ENCODE peak calls at places on chromosomes 2 and 18, in eight cellular contexts. One of them, this sample, is unnamed.

GRCh38 chr2:26613241-26614204 is 27.6 kb downstream of the CIB4 start:
- DNase-seq in neural progenitor cell: peak; percentile 73
- DNase-seq in kidney: no peak
- DNase-seq in tibial artery: no peak
- DNase-seq in heart left ventricle: no peak
- DNase-seq in left ventricle myocardium inferior: peak; percentile 36
- DNase-seq in cardiac muscle cell: peak; percentile 28
- DNase-seq in uterus: no peak
- DNase-seq in this sample: no peak

GRCh38 chr2:242010567-242011513 is 141.3 kb downstream of the RTP5 start:
- DNase-seq in neural progenitor cell: no peak
- DNase-seq in kidney: no peak
- DNase-seq in tibial artery: no peak
- DNase-seq in heart left ventricle: no peak
- DNase-seq in left ventricle myocardium inferior: no peak
- DNase-seq in cardiac muscle cell: no peak
- DNase-seq in uterus: no peak
- DNase-seq in this sample: no peak

GRCh38 chr2:28539095-28539494 is 43.2 kb downstream of the PLB1 start:
- DNase-seq in neural progenitor cell: no peak
- DNase-seq in kidney: no peak
- DNase-seq in tibial artery: no peak
- DNase-seq in heart left ventricle: peak; percentile 46
- DNase-seq in left ventricle myocardium inferior: no peak
- DNase-seq in cardiac muscle cell: no peak
- DNase-seq in uterus: no peak
- DNase-seq in this sample: no peak

GRCh38 chr2:189366349-189366748 is 74.9 kb upstream of the WDR75 start:
- DNase-seq in neural progenitor cell: no peak
- DNase-seq in kidney: no peak
- DNase-seq in tibial artery: no peak
- DNase-seq in heart left ventricle: no peak
- DNase-seq in left ventricle myocardium inferior: no peak
- DNase-seq in cardiac muscle cell: no peak
- DNase-seq in uterus: no peak
- DNase-seq in this sample: no peak

GRCh38 chr2:54573532-54573915 is 117.4 kb downstream of the SPTBN1 start:
- DNase-seq in neural progenitor cell: no peak
- DNase-seq in kidney: no peak
- DNase-seq in tibial artery: no peak
- DNase-seq in heart left ventricle: no peak
- DNase-seq in left ventricle myocardium inferior: no peak
- DNase-seq in cardiac muscle cell: no peak
- DNase-seq in uterus: no peak
- DNase-seq in this sample: no peak

GRCh38 chr2:67159929-67160328 is 237.2 kb upstream of the ETAA1 start:
- DNase-seq in neural progenitor cell: no peak
- DNase-seq in kidney: no peak
- DNase-seq in tibial artery: no peak
- DNase-seq in heart left ventricle: no peak
- DNase-seq in left ventricle myocardium inferior: no peak
- DNase-seq in cardiac muscle cell: no peak
- DNase-seq in uterus: no peak
- DNase-seq in this sample: no peak

GRCh38 chr2:118046628-118047210 is 32.8 kb upstream of the CCDC93 start:
- DNase-seq in neural progenitor cell: peak; percentile 43
- DNase-seq in kidney: no peak
- DNase-seq in tibial artery: no peak
- DNase-seq in heart left ventricle: no peak
- DNase-seq in left ventricle myocardium inferior: no peak
- DNase-seq in cardiac muscle cell: peak; percentile 52
- DNase-seq in uterus: no peak
- DNase-seq in this sample: no peak

GRCh38 chr2:227339098-227339599 is 14.1 kb downstream of the MFF start:
- DNase-seq in neural progenitor cell: no peak
- DNase-seq in kidney: no peak
- DNase-seq in tibial artery: no peak
- DNase-seq in heart left ventricle: no peak
- DNase-seq in left ventricle myocardium inferior: no peak
- DNase-seq in cardiac muscle cell: no peak
- DNase-seq in uterus: no peak
- DNase-seq in this sample: peak; percentile 12

GRCh38 chr2:186518945-186519344 is 32.9 kb downstream of the ZC3H15 start:
- DNase-seq in neural progenitor cell: no peak
- DNase-seq in kidney: no peak
- DNase-seq in tibial artery: no peak
- DNase-seq in heart left ventricle: no peak
- DNase-seq in left ventricle myocardium inferior: no peak
- DNase-seq in cardiac muscle cell: no peak
- DNase-seq in uterus: no peak
- DNase-seq in this sample: no peak

GRCh38 chr18:12890500-12890899 is 6.5 kb upstream of the PTPN2 start:
- DNase-seq in neural progenitor cell: no peak
- DNase-seq in kidney: no peak
- DNase-seq in tibial artery: no peak
- DNase-seq in heart left ventricle: no peak
- DNase-seq in left ventricle myocardium inferior: no peak
- DNase-seq in cardiac muscle cell: no peak
- DNase-seq in uterus: no peak
- DNase-seq in this sample: peak; percentile 46
- TF ChIP-seq CTCF in neural progenitor cell: no peak
- TF ChIP-seq CTCF in kidney: peak; percentile 7
- TF ChIP-seq CTCF in tibial artery: no peak
- TF ChIP-seq CTCF in heart left ventricle: no peak
- TF ChIP-seq CTCF in left ventricle myocardium inferior: no peak
- TF ChIP-seq CTCF in cardiac muscle cell: peak; percentile 33
- TF ChIP-seq CTCF in uterus: no peak
- TF ChIP-seq CTCF in this sample: peak; percentile 57

GRCh38 chr18:59904051-59904601 is 4.3 kb downstream of the PMAIP1 start:
- DNase-seq in neural progenitor cell: no peak
- DNase-seq in kidney: no peak
- DNase-seq in tibial artery: no peak
- DNase-seq in heart left ventricle: no peak
- DNase-seq in left ventricle myocardium inferior: no peak
- DNase-seq in cardiac muscle cell: no peak
- DNase-seq in uterus: no peak
- DNase-seq in this sample: no peak

GRCh38 chr18:59906203-59906602 is 6.4 kb downstream of the PMAIP1 start:
- DNase-seq in neural progenitor cell: no peak
- DNase-seq in kidney: no peak
- DNase-seq in tibial artery: no peak
- DNase-seq in heart left ventricle: no peak
- DNase-seq in left ventricle myocardium inferior: no peak
- DNase-seq in cardiac muscle cell: no peak
- DNase-seq in uterus: no peak
- DNase-seq in this sample: no peak

GRCh38 chr18:59907172-59907571 is 7.4 kb downstream of the PMAIP1 start:
- DNase-seq in neural progenitor cell: no peak
- DNase-seq in kidney: no peak
- DNase-seq in tibial artery: no peak
- DNase-seq in heart left ventricle: no peak
- DNase-seq in left ventricle myocardium inferior: no peak
- DNase-seq in cardiac muscle cell: no peak
- DNase-seq in uterus: no peak
- DNase-seq in this sample: no peak

GRCh38 chr18:59907660-59908059 is 7.9 kb downstream of the PMAIP1 start:
- DNase-seq in neural progenitor cell: no peak
- DNase-seq in kidney: no peak
- DNase-seq in tibial artery: no peak
- DNase-seq in heart left ventricle: no peak
- DNase-seq in left ventricle myocardium inferior: no peak
- DNase-seq in cardiac muscle cell: no peak
- DNase-seq in uterus: no peak
- DNase-seq in this sample: no peak

DNA sequence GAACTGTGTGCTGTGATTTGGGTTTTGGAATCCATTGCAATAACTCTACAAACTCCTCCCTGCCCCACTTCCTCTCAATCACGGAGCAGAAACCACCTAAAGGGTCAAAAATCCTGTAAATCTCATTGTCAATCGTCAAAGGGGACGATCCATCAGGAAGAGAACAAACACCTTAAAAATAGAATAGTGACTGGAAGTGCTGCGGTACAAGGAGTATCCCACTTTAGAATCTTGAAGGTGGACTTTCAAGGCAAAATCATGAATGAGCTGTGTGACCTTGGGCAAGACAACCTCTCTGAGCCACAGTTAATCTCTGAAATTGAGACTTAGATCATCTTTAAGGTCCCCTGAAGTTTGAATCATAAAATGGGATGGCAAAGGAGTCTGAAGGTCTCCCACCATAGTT is 5.9 kb downstream of the PMAIP1 start:
- DNase-seq in neural progenitor cell: no peak
- DNase-seq in kidney: no peak
- DNase-seq in tibial artery: no peak
- DNase-seq in heart left ventricle: no peak
- DNase-seq in left ventricle myocardium inferior: no peak
- DNase-seq in cardiac muscle cell: no peak
- DNase-seq in uterus: no peak
- DNase-seq in this sample: no peak
- H3K4me1 ChIP-seq in neural progenitor cell: peaks cover 8% of the 10 kb centered on the region
- H3K4me1 ChIP-seq in kidney: no peaks in the 10 kb centered on the region
- H3K4me1 ChIP-seq in tibial artery: peaks cover 3% of the 10 kb centered on the region
- H3K4me1 ChIP-seq in heart left ventricle: no peaks in the 10 kb centered on the region
- H3K4me1 ChIP-seq in left ventricle myocardium inferior: peaks cover 22% of the 10 kb centered on the region
- H3K4me1 ChIP-seq in cardiac muscle cell: peaks cover 7% of the 10 kb centered on the region
- H3K4me1 ChIP-seq in uterus: no peaks in the 10 kb centered on the region
- H3K4me1 ChIP-seq in this sample: no peaks in the 10 kb centered on the region

DNA sequence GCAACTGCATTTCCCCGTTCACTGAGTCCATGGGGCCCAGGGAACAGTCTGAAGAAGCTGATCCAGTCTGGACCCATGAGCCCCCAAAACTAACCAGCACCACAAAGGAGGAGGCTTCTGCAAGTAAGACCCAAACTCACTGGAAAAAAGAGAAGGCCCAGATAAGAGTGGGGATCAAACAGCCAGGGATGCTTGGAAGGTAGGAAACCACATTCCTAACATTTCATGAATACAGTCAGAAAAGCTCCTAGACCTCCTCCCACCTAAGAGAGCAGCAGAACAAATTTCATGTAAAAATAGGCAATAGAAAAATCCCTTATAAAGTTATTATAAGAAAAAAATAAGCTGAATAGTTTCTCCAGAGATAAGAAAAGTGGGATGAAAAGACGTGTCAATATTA is 30.3 kb downstream of the TUBB6 start:
- DNase-seq in neural progenitor cell: no peak
- DNase-seq in kidney: no peak
- DNase-seq in tibial artery: no peak
- DNase-seq in heart left ventricle: no peak
- DNase-seq in left ventricle myocardium inferior: no peak
- DNase-seq in cardiac muscle cell: no peak
- DNase-seq in uterus: no peak
- DNase-seq in this sample: no peak
- H3K36me3 ChIP-seq in neural progenitor cell: peaks cover 10% of the 10 kb centered on the region
- H3K36me3 ChIP-seq in kidney: peaks cover 58% of the 10 kb centered on the region
- H3K36me3 ChIP-seq in tibial artery: peaks cover 57% of the 10 kb centered on the region
- H3K36me3 ChIP-seq in heart left ventricle: peaks cover 99% of the 10 kb centered on the region
- H3K36me3 ChIP-seq in left ventricle myocardium inferior: peaks cover 92% of the 10 kb centered on the region
- H3K36me3 ChIP-seq in cardiac muscle cell: peaks cover 29% of the 10 kb centered on the region
- H3K36me3 ChIP-seq in uterus: no peaks in the 10 kb centered on the region
- H3K36me3 ChIP-seq in this sample: no peaks in the 10 kb centered on the region

DNA sequence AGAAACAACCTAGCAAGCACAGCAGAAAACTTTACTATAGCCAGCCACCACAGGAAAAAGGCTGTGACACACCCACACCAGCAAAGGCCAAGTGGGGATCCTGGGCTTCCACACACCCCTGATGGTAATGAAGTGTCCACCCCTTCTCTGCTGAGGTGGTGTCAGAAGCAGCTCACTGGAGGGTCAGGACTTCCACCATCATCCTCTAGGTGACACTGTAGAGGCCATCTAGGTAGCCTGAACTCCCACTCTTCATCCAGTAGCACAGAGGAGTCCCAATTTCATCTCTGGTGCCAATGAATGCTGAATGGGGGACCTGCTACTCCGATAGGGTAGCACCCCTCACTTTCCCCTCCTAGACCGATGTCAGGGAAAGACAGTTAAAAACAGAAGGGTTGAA is 1544.4 kb downstream of the LRP1B start:
- DNase-seq in neural progenitor cell: peak; percentile 66
- DNase-seq in kidney: no peak
- DNase-seq in tibial artery: no peak
- DNase-seq in heart left ventricle: no peak
- DNase-seq in left ventricle myocardium inferior: no peak
- DNase-seq in cardiac muscle cell: peak; percentile 49
- DNase-seq in uterus: no peak
- DNase-seq in this sample: peak; percentile 57
- TF ChIP-seq CTCF in neural progenitor cell: peak; percentile 69
- TF ChIP-seq CTCF in kidney: peak; percentile 33
- TF ChIP-seq CTCF in tibial artery: no peak
- TF ChIP-seq CTCF in heart left ventricle: no peak
- TF ChIP-seq CTCF in left ventricle myocardium inferior: no peak
- TF ChIP-seq CTCF in cardiac muscle cell: peak; percentile 63
- TF ChIP-seq CTCF in uterus: no peak
- TF ChIP-seq CTCF in this sample: peak; percentile 46

GRCh38 chr2:172434821-172435607 is 7.6 kb downstream of the ITGA6 start:
- DNase-seq in neural progenitor cell: peak; percentile 36
- DNase-seq in kidney: no peak
- DNase-seq in tibial artery: no peak
- DNase-seq in heart left ventricle: no peak
- DNase-seq in left ventricle myocardium inferior: no peak
- DNase-seq in cardiac muscle cell: no peak
- DNase-seq in uterus: no peak
- DNase-seq in this sample: no peak

GRCh38 chr2:172435608-172435911 is 8.2 kb downstream of the ITGA6 start:
- DNase-seq in neural progenitor cell: no peak
- DNase-seq in kidney: no peak
- DNase-seq in tibial artery: no peak
- DNase-seq in heart left ventricle: no peak
- DNase-seq in left ventricle myocardium inferior: no peak
- DNase-seq in cardiac muscle cell: no peak
- DNase-seq in uterus: no peak
- DNase-seq in this sample: no peak

GRCh38 chr2:172437419-172438063 is 10.2 kb downstream of the ITGA6 start:
- DNase-seq in neural progenitor cell: no peak
- DNase-seq in kidney: no peak
- DNase-seq in tibial artery: no peak
- DNase-seq in heart left ventricle: no peak
- DNase-seq in left ventricle myocardium inferior: no peak
- DNase-seq in cardiac muscle cell: no peak
- DNase-seq in uterus: no peak
- DNase-seq in this sample: no peak

GRCh38 chr2:172438064-172438421 is 10.7 kb downstream of the ITGA6 start:
- DNase-seq in neural progenitor cell: no peak
- DNase-seq in kidney: no peak
- DNase-seq in tibial artery: no peak
- DNase-seq in heart left ventricle: no peak
- DNase-seq in left ventricle myocardium inferior: no peak
- DNase-seq in cardiac muscle cell: no peak
- DNase-seq in uterus: no peak
- DNase-seq in this sample: no peak

GRCh38 chr2:172436889-172437288 is 9.5 kb downstream of the ITGA6 start:
- DNase-seq in neural progenitor cell: no peak
- DNase-seq in kidney: no peak
- DNase-seq in tibial artery: no peak
- DNase-seq in heart left ventricle: no peak
- DNase-seq in left ventricle myocardium inferior: no peak
- DNase-seq in cardiac muscle cell: no peak
- DNase-seq in uterus: no peak
- DNase-seq in this sample: no peak
- H3K4me1 ChIP-seq in neural progenitor cell: peaks cover 78% of the 10 kb centered on the region
- H3K4me1 ChIP-seq in kidney: peaks cover 36% of the 10 kb centered on the region
- H3K4me1 ChIP-seq in tibial artery: no peaks in the 10 kb centered on the region
- H3K4me1 ChIP-seq in heart left ventricle: peaks cover 23% of the 10 kb centered on the region
- H3K4me1 ChIP-seq in left ventricle myocardium inferior: peaks cover 100% of the 10 kb centered on the region
- H3K4me1 ChIP-seq in cardiac muscle cell: peaks cover 13% of the 10 kb centered on the region
- H3K4me1 ChIP-seq in uterus: no peaks in the 10 kb centered on the region
- H3K4me1 ChIP-seq in this sample: peaks cover 64% of the 10 kb centered on the region

GRCh38 chr18:80133124-80133523 is 24.1 kb downstream of the ADNP2 start:
- DNase-seq in neural progenitor cell: no peak
- DNase-seq in kidney: no peak
- DNase-seq in tibial artery: no peak
- DNase-seq in heart left ventricle: no peak
- DNase-seq in left ventricle myocardium inferior: no peak
- DNase-seq in cardiac muscle cell: no peak
- DNase-seq in uterus: no peak
- DNase-seq in this sample: no peak
- H3K36me3 ChIP-seq in neural progenitor cell: peaks cover 21% of the 10 kb centered on the region
- H3K36me3 ChIP-seq in kidney: peaks cover 46% of the 10 kb centered on the region
- H3K36me3 ChIP-seq in tibial artery: peaks cover 42% of the 10 kb centered on the region
- H3K36me3 ChIP-seq in heart left ventricle: peaks cover 62% of the 10 kb centered on the region
- H3K36me3 ChIP-seq in left ventricle myocardium inferior: peaks cover 46% of the 10 kb centered on the region
- H3K36me3 ChIP-seq in cardiac muscle cell: peaks cover 35% of the 10 kb centered on the region
- H3K36me3 ChIP-seq in uterus: no peaks in the 10 kb centered on the region
- H3K36me3 ChIP-seq in this sample: no peaks in the 10 kb centered on the region